ENCODE peak calls at places on chromosomes 3 and 15, in four cellular contexts. One of them, this sample, is unnamed.

GRCh38 chr15:77974098-77974414 is 103.5 kb downstream of the TBC1D2B start:
- DNase-seq in naive thymus-derived CD4-positive, alpha-beta T cell: no peak
- DNase-seq in AG04449: no peak
- DNase-seq in PC-3: no peak
- DNase-seq in this sample: peak

GRCh38 chr3:153313307-153313945 is 151.4 kb downstream of the RAP2B start:
- DNase-seq in naive thymus-derived CD4-positive, alpha-beta T cell: no peak
- DNase-seq in AG04449: no peak
- DNase-seq in PC-3: no peak
- DNase-seq in this sample: no peak

GRCh38 chr3:63908081-63908736 is 4.0 kb downstream of the SCAANT1 start:
- DNase-seq in naive thymus-derived CD4-positive, alpha-beta T cell: no peak
- DNase-seq in PC-3: no peak
- DNase-seq in AG04449: no peak
- DNase-seq in this sample: no peak

GRCh38 chr3:10505050-10505790 is at the start of gene ATP2B2:
- DNase-seq in AG04449: no peak
- DNase-seq in naive thymus-derived CD4-positive, alpha-beta T cell: peak
- DNase-seq in PC-3: no peak
- DNase-seq in this sample: no peak

GRCh38 chr3:174255454-174255853 is 603.7 kb upstream of the NAALADL2 start:
- DNase-seq in AG04449: no peak
- DNase-seq in naive thymus-derived CD4-positive, alpha-beta T cell: no peak
- DNase-seq in PC-3: no peak
- DNase-seq in this sample: no peak

GRCh38 chr15:86398986-86399677 is 319.5 kb downstream of the AGBL1 start:
- DNase-seq in naive thymus-derived CD4-positive, alpha-beta T cell: no peak
- DNase-seq in PC-3: no peak
- DNase-seq in AG04449: no peak
- DNase-seq in this sample: no peak

GRCh38 chr3:73364517-73364916 is 260.2 kb downstream of the PDZRN3 start:
- DNase-seq in naive thymus-derived CD4-positive, alpha-beta T cell: no peak
- DNase-seq in AG04449: no peak
- DNase-seq in PC-3: no peak
- DNase-seq in this sample: no peak

GRCh38 chr3:101084404-101084803 is 91.2 kb upstream of the ABI3BP start:
- DNase-seq in naive thymus-derived CD4-positive, alpha-beta T cell: no peak
- DNase-seq in PC-3: peak
- DNase-seq in AG04449: no peak
- DNase-seq in this sample: no peak

GRCh38 chr3:20811631-20812030 is 625.6 kb upstream of the SGO1 start:
- DNase-seq in naive thymus-derived CD4-positive, alpha-beta T cell: no peak
- DNase-seq in AG04449: no peak
- DNase-seq in PC-3: no peak
- DNase-seq in this sample: no peak

GRCh38 chr3:57815034-57815433 is 58.9 kb downstream of the SLMAP start:
- DNase-seq in naive thymus-derived CD4-positive, alpha-beta T cell: peak
- DNase-seq in PC-3: no peak
- DNase-seq in AG04449: no peak
- DNase-seq in this sample: no peak

GRCh38 chr3:48301020-48301813 is 32.2 kb downstream of the SPINK8 start:
- DNase-seq in PC-3: peak
- DNase-seq in AG04449: peak
- DNase-seq in naive thymus-derived CD4-positive, alpha-beta T cell: peak
- DNase-seq in this sample: peak

GRCh38 chr3:76044601-76045600 is 259.6 kb upstream of the ZNF717 start:
- DNase-seq in PC-3: peak
- DNase-seq in AG04449: no peak
- DNase-seq in naive thymus-derived CD4-positive, alpha-beta T cell: no peak
- DNase-seq in this sample: peak

GRCh38 chr3:127697531-127698240 is 24.9 kb downstream of the ABTB1 start:
- DNase-seq in AG04449: no peak
- DNase-seq in naive thymus-derived CD4-positive, alpha-beta T cell: peak
- DNase-seq in PC-3: peak
- DNase-seq in this sample: peak

GRCh38 chr3:152574461-152575079 is 260.4 kb upstream of the P2RY1 start:
- DNase-seq in PC-3: peak
- DNase-seq in AG04449: no peak
- DNase-seq in naive thymus-derived CD4-positive, alpha-beta T cell: peak
- DNase-seq in this sample: peak

GRCh38 chr3:188900421-188900941 is 271.3 kb upstream of the TPRG1 start:
- DNase-seq in PC-3: peak
- DNase-seq in naive thymus-derived CD4-positive, alpha-beta T cell: no peak
- DNase-seq in AG04449: no peak
- DNase-seq in this sample: no peak

GRCh38 chr3:138474163-138474562 is 39.7 kb downstream of the ESYT3 start:
- DNase-seq in PC-3: no peak
- DNase-seq in AG04449: no peak
- DNase-seq in naive thymus-derived CD4-positive, alpha-beta T cell: no peak
- DNase-seq in this sample: no peak

GRCh38 chr3:169659858-169660614 is 3.5 kb downstream of the MECOM start:
- DNase-seq in AG04449: no peak
- DNase-seq in PC-3: no peak
- DNase-seq in naive thymus-derived CD4-positive, alpha-beta T cell: no peak
- DNase-seq in this sample: no peak

GRCh38 chr3:64114651-64115050 is 91.4 kb upstream of the PSMD6 start:
- DNase-seq in AG04449: no peak
- DNase-seq in PC-3: no peak
- DNase-seq in naive thymus-derived CD4-positive, alpha-beta T cell: no peak
- DNase-seq in this sample: no peak

GRCh38 chr3:19543212-19543841 is 390.7 kb downstream of the EFHB start:
- DNase-seq in AG04449: no peak
- DNase-seq in PC-3: peak
- DNase-seq in naive thymus-derived CD4-positive, alpha-beta T cell: no peak
- DNase-seq in this sample: peak

GRCh38 chr3:147361671-147362420 is 44.5 kb downstream of the ZIC4 start:
- DNase-seq in AG04449: no peak
- DNase-seq in PC-3: peak
- DNase-seq in naive thymus-derived CD4-positive, alpha-beta T cell: no peak
- DNase-seq in this sample: peak

GRCh38 chr15:96553931-96554330 is 223.4 kb downstream of the NR2F2 start:
- DNase-seq in naive thymus-derived CD4-positive, alpha-beta T cell: no peak
- DNase-seq in AG04449: no peak
- DNase-seq in PC-3: no peak
- DNase-seq in this sample: no peak

GRCh38 chr15:79283252-79284048 is 928 bp downstream of the ANKRD34C start:
- DNase-seq in naive thymus-derived CD4-positive, alpha-beta T cell: peak
- DNase-seq in PC-3: peak
- DNase-seq in AG04449: no peak
- DNase-seq in this sample: no peak

GRCh38 chr3:71154846-71155245 is 428.7 kb downstream of the FOXP1 start:
- DNase-seq in AG04449: no peak
- DNase-seq in PC-3: no peak
- DNase-seq in naive thymus-derived CD4-positive, alpha-beta T cell: no peak
- DNase-seq in this sample: no peak

GRCh38 chr3:77186319-77186718 is 146.4 kb downstream of the ROBO2 start:
- DNase-seq in PC-3: no peak
- DNase-seq in naive thymus-derived CD4-positive, alpha-beta T cell: no peak
- DNase-seq in AG04449: no peak
- DNase-seq in this sample: no peak

GRCh38 chr3:10760199-10760598 is 55.8 kb upstream of the SLC6A11 start:
- DNase-seq in naive thymus-derived CD4-positive, alpha-beta T cell: no peak
- DNase-seq in PC-3: no peak
- DNase-seq in AG04449: no peak
- DNase-seq in this sample: no peak

GRCh38 chr15:74535388-74536084 is 5.5 kb upstream of the ARID3B start:
- DNase-seq in naive thymus-derived CD4-positive, alpha-beta T cell: no peak
- DNase-seq in AG04449: no peak
- DNase-seq in PC-3: peak
- DNase-seq in this sample: no peak

GRCh38 chr3:152557302-152557999 is 277.5 kb upstream of the P2RY1 start:
- DNase-seq in naive thymus-derived CD4-positive, alpha-beta T cell: no peak
- DNase-seq in AG04449: no peak
- DNase-seq in PC-3: no peak
- DNase-seq in this sample: no peak

GRCh38 chr15:100766225-100767001 is 113.2 kb upstream of the ALDH1A3 start:
- DNase-seq in naive thymus-derived CD4-positive, alpha-beta T cell: no peak
- DNase-seq in PC-3: no peak
- DNase-seq in AG04449: no peak
- DNase-seq in this sample: no peak

GRCh38 chr3:58260261-58260731 is 22.7 kb downstream of the ABHD6 start:
- DNase-seq in PC-3: peak
- DNase-seq in naive thymus-derived CD4-positive, alpha-beta T cell: no peak
- DNase-seq in AG04449: peak
- DNase-seq in this sample: no peak

GRCh38 chr3:150763841-150764483 is 993 bp upstream of the SIAH2 start:
- DNase-seq in naive thymus-derived CD4-positive, alpha-beta T cell: no peak
- DNase-seq in AG04449: no peak
- DNase-seq in PC-3: peak
- DNase-seq in this sample: peak

GRCh38 chr15:37107754-37108724 is 7.7 kb upstream of the MEIS2 start:
- DNase-seq in naive thymus-derived CD4-positive, alpha-beta T cell: no peak
- DNase-seq in AG04449: no peak
- DNase-seq in PC-3: no peak
- DNase-seq in this sample: no peak
- H3K4me3 ChIP-seq in naive thymus-derived CD4-positive, alpha-beta T cell: no peak
- H3K4me3 ChIP-seq in AG04449: no peak
- H3K4me3 ChIP-seq in PC-3: no peak
- H3K4me3 ChIP-seq in this sample: no peak

GRCh38 chr3:144953959-144954358 is 982.3 kb downstream of the DIPK2A start:
- DNase-seq in AG04449: no peak
- DNase-seq in PC-3: no peak
- DNase-seq in naive thymus-derived CD4-positive, alpha-beta T cell: no peak
- DNase-seq in this sample: no peak
- H3K4me3 ChIP-seq in AG04449: no peak
- H3K4me3 ChIP-seq in PC-3: no peak
- H3K4me3 ChIP-seq in naive thymus-derived CD4-positive, alpha-beta T cell: no peak
- H3K4me3 ChIP-seq in this sample: no peak

GRCh38 chr3:27426926-27427325 is 57.3 kb downstream of the SLC4A7 start:
- DNase-seq in AG04449: no peak
- DNase-seq in PC-3: no peak
- DNase-seq in naive thymus-derived CD4-positive, alpha-beta T cell: no peak
- DNase-seq in this sample: no peak
- H3K4me3 ChIP-seq in AG04449: no peak
- H3K4me3 ChIP-seq in PC-3: no peak
- H3K4me3 ChIP-seq in naive thymus-derived CD4-positive, alpha-beta T cell: no peak
- H3K4me3 ChIP-seq in this sample: no peak

GRCh38 chr15:44585633-44586032 is 48.7 kb downstream of the EIF3J start:
- DNase-seq in PC-3: no peak
- DNase-seq in naive thymus-derived CD4-positive, alpha-beta T cell: no peak
- DNase-seq in AG04449: no peak
- DNase-seq in this sample: no peak

GRCh38 chr15:44588541-44588940 is 51.6 kb downstream of the EIF3J start:
- DNase-seq in naive thymus-derived CD4-positive, alpha-beta T cell: no peak
- DNase-seq in PC-3: no peak
- DNase-seq in AG04449: no peak
- DNase-seq in this sample: peak

GRCh38 chr15:44580105-44580504 is 43.2 kb downstream of the EIF3J start:
- DNase-seq in PC-3: peak
- DNase-seq in AG04449: no peak
- DNase-seq in naive thymus-derived CD4-positive, alpha-beta T cell: no peak
- DNase-seq in this sample: no peak

DNA sequence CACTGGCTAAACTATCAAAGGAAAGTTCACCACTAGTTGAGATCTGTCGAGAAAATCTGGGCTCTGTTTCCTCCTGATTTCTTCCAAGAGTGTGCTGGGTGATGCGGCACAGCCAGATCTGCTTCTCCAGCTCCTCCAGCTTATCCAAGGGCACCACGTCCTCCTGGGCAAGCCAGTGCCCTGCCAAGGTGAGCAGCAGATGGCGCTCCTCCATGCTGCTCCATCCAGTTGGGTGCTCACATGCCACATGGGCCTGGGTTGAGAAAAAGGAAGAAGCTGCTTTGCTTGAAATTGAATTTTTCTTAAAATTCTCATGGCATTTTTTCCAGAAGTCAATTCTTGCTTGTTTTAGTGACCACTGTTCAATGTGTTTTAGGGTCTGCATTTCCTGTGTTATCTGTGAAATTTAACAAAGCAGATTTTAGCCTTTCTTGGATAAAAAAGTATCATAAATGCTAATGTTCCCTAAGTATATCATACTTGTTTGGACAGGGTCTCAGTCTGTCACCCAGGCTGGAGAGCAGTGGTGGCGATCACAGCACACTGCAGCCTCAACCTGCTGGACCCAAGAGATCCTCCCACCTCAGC is 47.3 kb downstream of the EIF3J start:
- DNase-seq in AG04449: no peak
- DNase-seq in naive thymus-derived CD4-positive, alpha-beta T cell: peak
- DNase-seq in PC-3: peak
- DNase-seq in this sample: peak
- H3K4me3 ChIP-seq in AG04449: no peak
- H3K4me3 ChIP-seq in naive thymus-derived CD4-positive, alpha-beta T cell: no peak
- H3K4me3 ChIP-seq in PC-3: no peak
- H3K4me3 ChIP-seq in this sample: no peak